ENCODE peak calls at places on chromosomes 4 and X, in nine cellular contexts. One of them, this sample, is unnamed.

GRCh38 chrX:121579016-121579760 is 531.8 kb downstream of the GLUD2 start:
- DNase-seq in RPMI7951: peak
- DNase-seq in amniotic epithelial cell: peak
- DNase-seq in kidney tubule cell: peak
- DNase-seq in activated T-cell treated with anti-CD3 and anti-CD28 coated beads, Interleukin-2, amount 50 U/mL, for 72 hours: peak
- DNase-seq in left cardiac atrium: no peak
- DNase-seq in putamen: no peak
- DNase-seq in skeletal muscle cell: no peak
- DNase-seq in activated CD4-positive, CD25-positive, alpha-beta regulatory T cell: no peak
- DNase-seq in this sample: no peak

GRCh38 chr4:176814770-176815169 is 22.0 kb upstream of the VEGFC start:
- DNase-seq in activated T-cell treated with anti-CD3 and anti-CD28 coated beads, Interleukin-2, amount 50 U/mL, for 72 hours: no peak
- DNase-seq in skeletal muscle cell: no peak
- DNase-seq in amniotic epithelial cell: peak
- DNase-seq in RPMI7951: peak
- DNase-seq in kidney tubule cell: peak
- DNase-seq in activated CD4-positive, CD25-positive, alpha-beta regulatory T cell: no peak
- DNase-seq in left cardiac atrium: no peak
- DNase-seq in putamen: no peak
- DNase-seq in this sample: no peak

GRCh38 chr4:152983221-152983620 is 47.1 kb downstream of the FHDC1 start:
- DNase-seq in left cardiac atrium: no peak
- DNase-seq in putamen: no peak
- DNase-seq in activated T-cell treated with anti-CD3 and anti-CD28 coated beads, Interleukin-2, amount 50 U/mL, for 72 hours: no peak
- DNase-seq in skeletal muscle cell: no peak
- DNase-seq in amniotic epithelial cell: peak
- DNase-seq in activated CD4-positive, CD25-positive, alpha-beta regulatory T cell: no peak
- DNase-seq in kidney tubule cell: peak
- DNase-seq in RPMI7951: peak
- DNase-seq in this sample: no peak

GRCh38 chr4:16661813-16662212 is 236.6 kb downstream of the LDB2 start:
- DNase-seq in activated T-cell treated with anti-CD3 and anti-CD28 coated beads, Interleukin-2, amount 50 U/mL, for 72 hours: no peak
- DNase-seq in kidney tubule cell: peak
- DNase-seq in left cardiac atrium: no peak
- DNase-seq in putamen: no peak
- DNase-seq in RPMI7951: no peak
- DNase-seq in skeletal muscle cell: no peak
- DNase-seq in amniotic epithelial cell: no peak
- DNase-seq in activated CD4-positive, CD25-positive, alpha-beta regulatory T cell: no peak
- DNase-seq in this sample: no peak

GRCh38 chr4:84937381-84937977 is 29.0 kb downstream of the WDFY3 start:
- DNase-seq in amniotic epithelial cell: no peak
- DNase-seq in skeletal muscle cell: no peak
- DNase-seq in kidney tubule cell: no peak
- DNase-seq in putamen: no peak
- DNase-seq in activated T-cell treated with anti-CD3 and anti-CD28 coated beads, Interleukin-2, amount 50 U/mL, for 72 hours: no peak
- DNase-seq in RPMI7951: no peak
- DNase-seq in left cardiac atrium: no peak
- DNase-seq in activated CD4-positive, CD25-positive, alpha-beta regulatory T cell: no peak
- DNase-seq in this sample: no peak

GRCh38 chrX:18793601-18794089 is 86.2 kb downstream of the PPEF1 start:
- DNase-seq in left cardiac atrium: no peak
- DNase-seq in activated CD4-positive, CD25-positive, alpha-beta regulatory T cell: no peak
- DNase-seq in activated T-cell treated with anti-CD3 and anti-CD28 coated beads, Interleukin-2, amount 50 U/mL, for 72 hours: no peak
- DNase-seq in kidney tubule cell: no peak
- DNase-seq in putamen: no peak
- DNase-seq in skeletal muscle cell: no peak
- DNase-seq in RPMI7951: peak
- DNase-seq in amniotic epithelial cell: no peak
- DNase-seq in this sample: no peak

GRCh38 chr4:98150092-98150761 is 7.0 kb upstream of the STPG2 start:
- DNase-seq in left cardiac atrium: no peak
- DNase-seq in putamen: no peak
- DNase-seq in activated T-cell treated with anti-CD3 and anti-CD28 coated beads, Interleukin-2, amount 50 U/mL, for 72 hours: no peak
- DNase-seq in activated CD4-positive, CD25-positive, alpha-beta regulatory T cell: no peak
- DNase-seq in RPMI7951: peak
- DNase-seq in kidney tubule cell: no peak
- DNase-seq in skeletal muscle cell: no peak
- DNase-seq in amniotic epithelial cell: peak
- DNase-seq in this sample: no peak

GRCh38 chr4:170888660-170889059 is 798.9 kb upstream of the AADAT start:
- DNase-seq in skeletal muscle cell: no peak
- DNase-seq in RPMI7951: no peak
- DNase-seq in kidney tubule cell: no peak
- DNase-seq in activated T-cell treated with anti-CD3 and anti-CD28 coated beads, Interleukin-2, amount 50 U/mL, for 72 hours: no peak
- DNase-seq in activated CD4-positive, CD25-positive, alpha-beta regulatory T cell: no peak
- DNase-seq in left cardiac atrium: no peak
- DNase-seq in putamen: no peak
- DNase-seq in amniotic epithelial cell: no peak
- DNase-seq in this sample: no peak

GRCh38 chrX:103550415-103551051 is 31.2 kb upstream of the RAB40A start:
- DNase-seq in skeletal muscle cell: no peak
- DNase-seq in activated CD4-positive, CD25-positive, alpha-beta regulatory T cell: no peak
- DNase-seq in putamen: no peak
- DNase-seq in amniotic epithelial cell: no peak
- DNase-seq in left cardiac atrium: no peak
- DNase-seq in activated T-cell treated with anti-CD3 and anti-CD28 coated beads, Interleukin-2, amount 50 U/mL, for 72 hours: no peak
- DNase-seq in RPMI7951: no peak
- DNase-seq in kidney tubule cell: no peak
- DNase-seq in this sample: no peak

GRCh38 chr4:138494931-138495330 is 252.8 kb upstream of the SLC7A11 start:
- DNase-seq in RPMI7951: peak
- DNase-seq in activated CD4-positive, CD25-positive, alpha-beta regulatory T cell: no peak
- DNase-seq in skeletal muscle cell: no peak
- DNase-seq in amniotic epithelial cell: peak
- DNase-seq in putamen: no peak
- DNase-seq in kidney tubule cell: peak
- DNase-seq in left cardiac atrium: no peak
- DNase-seq in activated T-cell treated with anti-CD3 and anti-CD28 coated beads, Interleukin-2, amount 50 U/mL, for 72 hours: no peak
- DNase-seq in this sample: no peak

GRCh38 chrX:68146054-68146453 is 287.2 kb downstream of the OPHN1 start:
- DNase-seq in RPMI7951: peak
- DNase-seq in amniotic epithelial cell: peak
- DNase-seq in activated T-cell treated with anti-CD3 and anti-CD28 coated beads, Interleukin-2, amount 50 U/mL, for 72 hours: no peak
- DNase-seq in activated CD4-positive, CD25-positive, alpha-beta regulatory T cell: no peak
- DNase-seq in putamen: peak
- DNase-seq in kidney tubule cell: peak
- DNase-seq in skeletal muscle cell: peak
- DNase-seq in left cardiac atrium: no peak
- DNase-seq in this sample: no peak

GRCh38 chr4:152229782-152230289 is 306.1 kb downstream of the FBXW7 start:
- DNase-seq in RPMI7951: no peak
- DNase-seq in skeletal muscle cell: no peak
- DNase-seq in putamen: no peak
- DNase-seq in activated T-cell treated with anti-CD3 and anti-CD28 coated beads, Interleukin-2, amount 50 U/mL, for 72 hours: no peak
- DNase-seq in amniotic epithelial cell: no peak
- DNase-seq in activated CD4-positive, CD25-positive, alpha-beta regulatory T cell: no peak
- DNase-seq in left cardiac atrium: no peak
- DNase-seq in kidney tubule cell: no peak
- DNase-seq in this sample: no peak

This sample was measured in thyroid gland.